ENCODE peak calls at places on chromosomes 11 and 22, in eight cellular contexts. One of them, this sample, is unnamed.

GRCh38 chr11:12110714-12111481 is 508 bp downstream of the MICAL2 start:
- DNase-seq in pancreas: peak; percentile 76
- DNase-seq in psoas muscle: peak; percentile 63
- DNase-seq in lower lobe of right lung: peak; percentile 70
- DNase-seq in mammary epithelial cell: peak; percentile 37
- DNase-seq in colonic mucosa: peak; percentile 58
- DNase-seq in heart right ventricle: peak; percentile 41
- DNase-seq in neural progenitor cell: peak; percentile 63
- DNase-seq in this sample: peak; percentile 19

GRCh38 chr11:126436209-126436608 is 80.7 kb downstream of the ST3GAL4 start:
- DNase-seq in colonic mucosa: no peak
- DNase-seq in mammary epithelial cell: no peak
- DNase-seq in pancreas: no peak
- DNase-seq in heart right ventricle: peak; percentile 39
- DNase-seq in psoas muscle: no peak
- DNase-seq in neural progenitor cell: no peak
- DNase-seq in lower lobe of right lung: no peak
- DNase-seq in this sample: no peak

GRCh38 chr11:73156114-73156513 is 14.0 kb upstream of the FCHSD2 start:
- DNase-seq in lower lobe of right lung: no peak
- DNase-seq in heart right ventricle: no peak
- DNase-seq in colonic mucosa: no peak
- DNase-seq in mammary epithelial cell: no peak
- DNase-seq in psoas muscle: no peak
- DNase-seq in neural progenitor cell: no peak
- DNase-seq in pancreas: no peak
- DNase-seq in this sample: no peak

GRCh38 chr11:128431931-128432330 is 155.4 kb downstream of the ETS1 start:
- DNase-seq in colonic mucosa: no peak
- DNase-seq in neural progenitor cell: no peak
- DNase-seq in psoas muscle: no peak
- DNase-seq in heart right ventricle: no peak
- DNase-seq in lower lobe of right lung: no peak
- DNase-seq in pancreas: no peak
- DNase-seq in mammary epithelial cell: no peak
- DNase-seq in this sample: no peak

GRCh38 chr22:37212174-37212906 is at the start of gene SSTR3:
- DNase-seq in pancreas: no peak
- DNase-seq in heart right ventricle: no peak
- DNase-seq in psoas muscle: peak; percentile 58
- DNase-seq in colonic mucosa: no peak
- DNase-seq in neural progenitor cell: peak; percentile 70
- DNase-seq in mammary epithelial cell: no peak
- DNase-seq in lower lobe of right lung: peak; percentile 32
- DNase-seq in this sample: no peak

GRCh38 chr11:78080818-78081495 is 1.3 kb upstream of the NDUFC2 start:
- DNase-seq in pancreas: no peak
- DNase-seq in heart right ventricle: no peak
- DNase-seq in colonic mucosa: no peak
- DNase-seq in mammary epithelial cell: peak; percentile 14
- DNase-seq in psoas muscle: no peak
- DNase-seq in lower lobe of right lung: no peak
- DNase-seq in neural progenitor cell: no peak
- DNase-seq in this sample: no peak

GRCh38 chr22:33666661-33667619 is 253.3 kb downstream of the LARGE1 start:
- DNase-seq in pancreas: no peak
- DNase-seq in colonic mucosa: peak; percentile 20
- DNase-seq in lower lobe of right lung: no peak
- DNase-seq in psoas muscle: no peak
- DNase-seq in heart right ventricle: no peak
- DNase-seq in mammary epithelial cell: no peak
- DNase-seq in neural progenitor cell: peak; percentile 50
- DNase-seq in this sample: no peak

GRCh38 chr11:57493507-57494503 is 21.7 kb downstream of the SLC43A1 start:
- DNase-seq in lower lobe of right lung: peak; percentile 81
- DNase-seq in colonic mucosa: peak; percentile 65
- DNase-seq in mammary epithelial cell: peak; percentile 51
- DNase-seq in pancreas: peak; percentile 92
- DNase-seq in heart right ventricle: peak; percentile 64
- DNase-seq in neural progenitor cell: peak; percentile 65
- DNase-seq in psoas muscle: peak; percentile 72
- DNase-seq in this sample: peak; percentile 74

GRCh38 chr11:116499396-116500001 is 273.3 kb downstream of the BUD13 start:
- DNase-seq in heart right ventricle: peak; percentile 54
- DNase-seq in pancreas: peak; percentile 82
- DNase-seq in colonic mucosa: peak; percentile 88
- DNase-seq in neural progenitor cell: peak; percentile 95
- DNase-seq in psoas muscle: peak; percentile 77
- DNase-seq in mammary epithelial cell: peak; percentile 33
- DNase-seq in lower lobe of right lung: peak; percentile 86
- DNase-seq in this sample: no peak

GRCh38 chr11:123430736-123431356 is 777 bp downstream of the GRAMD1B start:
- DNase-seq in heart right ventricle: peak; percentile 67
- DNase-seq in colonic mucosa: peak; percentile 59
- DNase-seq in mammary epithelial cell: peak; percentile 1
- DNase-seq in neural progenitor cell: peak; percentile 70
- DNase-seq in psoas muscle: peak; percentile 79
- DNase-seq in lower lobe of right lung: peak; percentile 91
- DNase-seq in pancreas: peak; percentile 72
- DNase-seq in this sample: peak; percentile 64

GRCh38 chr11:123429851-123430735 is at the start of gene GRAMD1B:
- DNase-seq in neural progenitor cell: peak; percentile 95
- DNase-seq in colonic mucosa: peak; percentile 38
- DNase-seq in psoas muscle: peak; percentile 63
- DNase-seq in pancreas: peak; percentile 57
- DNase-seq in lower lobe of right lung: peak; percentile 67
- DNase-seq in heart right ventricle: peak; percentile 62
- DNase-seq in mammary epithelial cell: no peak
- DNase-seq in this sample: peak; percentile 81

GRCh38 chr11:123428221-123428631 is 1.8 kb upstream of the GRAMD1B start:
- DNase-seq in lower lobe of right lung: no peak
- DNase-seq in heart right ventricle: no peak
- DNase-seq in psoas muscle: no peak
- DNase-seq in mammary epithelial cell: no peak
- DNase-seq in neural progenitor cell: no peak
- DNase-seq in colonic mucosa: no peak
- DNase-seq in pancreas: no peak
- DNase-seq in this sample: no peak

GRCh38 chr11:123431619-123432018 is 1.6 kb downstream of the GRAMD1B start:
- DNase-seq in heart right ventricle: no peak
- DNase-seq in mammary epithelial cell: no peak
- DNase-seq in lower lobe of right lung: no peak
- DNase-seq in psoas muscle: no peak
- DNase-seq in pancreas: no peak
- DNase-seq in neural progenitor cell: no peak
- DNase-seq in colonic mucosa: no peak
- DNase-seq in this sample: no peak

DNA sequence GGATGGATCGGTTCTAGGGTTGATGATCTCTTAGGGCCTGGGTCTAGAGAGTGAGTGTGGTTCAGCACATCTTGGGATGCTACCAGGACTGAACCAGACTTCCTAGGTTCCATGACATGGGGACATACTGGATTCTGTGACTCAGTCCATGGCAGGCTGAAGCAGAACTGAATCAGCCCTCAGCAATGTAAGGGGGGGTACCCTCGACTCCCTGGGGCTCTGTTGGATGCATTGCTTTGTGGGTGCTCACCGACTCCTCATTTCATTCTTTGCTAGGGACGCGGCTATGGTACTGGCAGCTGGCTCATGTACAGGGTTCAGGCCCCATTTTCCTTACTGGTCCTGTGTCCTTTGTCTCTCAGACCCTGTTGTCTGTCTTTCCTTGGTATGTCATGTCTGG is 733 bp upstream of the GRAMD1B start:
- DNase-seq in mammary epithelial cell: no peak
- DNase-seq in colonic mucosa: no peak
- DNase-seq in heart right ventricle: no peak
- DNase-seq in neural progenitor cell: no peak
- DNase-seq in psoas muscle: no peak
- DNase-seq in pancreas: no peak
- DNase-seq in lower lobe of right lung: no peak
- DNase-seq in this sample: no peak
- H3K4me3 ChIP-seq in mammary epithelial cell: no peak overlapping the region
- H3K4me3 ChIP-seq in colonic mucosa: no peak overlapping the region
- H3K4me3 ChIP-seq in heart right ventricle: no peak overlapping the region
- H3K4me3 ChIP-seq in neural progenitor cell: peak overlapping the region; percentile 90
- H3K4me3 ChIP-seq in psoas muscle: peak overlapping the region; percentile 82
- H3K4me3 ChIP-seq in pancreas: no peak overlapping the region
- H3K4me3 ChIP-seq in lower lobe of right lung: no peak overlapping the region
- H3K4me3 ChIP-seq in this sample: peak overlapping the region; percentile 84

GRCh38 chr22:40966683-40967082 is 15.5 kb downstream of the RBX1 start:
- DNase-seq in colonic mucosa: no peak
- DNase-seq in heart right ventricle: no peak
- DNase-seq in lower lobe of right lung: peak; percentile 31
- DNase-seq in pancreas: no peak
- DNase-seq in psoas muscle: no peak
- DNase-seq in neural progenitor cell: no peak
- DNase-seq in mammary epithelial cell: no peak
- DNase-seq in this sample: no peak

GRCh38 chr22:40960137-40960536 is 9.0 kb downstream of the RBX1 start:
- DNase-seq in pancreas: no peak
- DNase-seq in psoas muscle: no peak
- DNase-seq in neural progenitor cell: no peak
- DNase-seq in colonic mucosa: no peak
- DNase-seq in mammary epithelial cell: no peak
- DNase-seq in lower lobe of right lung: no peak
- DNase-seq in heart right ventricle: no peak
- DNase-seq in this sample: no peak

GRCh38 chr22:40967120-40967760 is 16.1 kb downstream of the RBX1 start:
- DNase-seq in lower lobe of right lung: peak; percentile 43
- DNase-seq in colonic mucosa: no peak
- DNase-seq in heart right ventricle: no peak
- DNase-seq in psoas muscle: no peak
- DNase-seq in mammary epithelial cell: no peak
- DNase-seq in pancreas: no peak
- DNase-seq in neural progenitor cell: no peak
- DNase-seq in this sample: no peak

DNA sequence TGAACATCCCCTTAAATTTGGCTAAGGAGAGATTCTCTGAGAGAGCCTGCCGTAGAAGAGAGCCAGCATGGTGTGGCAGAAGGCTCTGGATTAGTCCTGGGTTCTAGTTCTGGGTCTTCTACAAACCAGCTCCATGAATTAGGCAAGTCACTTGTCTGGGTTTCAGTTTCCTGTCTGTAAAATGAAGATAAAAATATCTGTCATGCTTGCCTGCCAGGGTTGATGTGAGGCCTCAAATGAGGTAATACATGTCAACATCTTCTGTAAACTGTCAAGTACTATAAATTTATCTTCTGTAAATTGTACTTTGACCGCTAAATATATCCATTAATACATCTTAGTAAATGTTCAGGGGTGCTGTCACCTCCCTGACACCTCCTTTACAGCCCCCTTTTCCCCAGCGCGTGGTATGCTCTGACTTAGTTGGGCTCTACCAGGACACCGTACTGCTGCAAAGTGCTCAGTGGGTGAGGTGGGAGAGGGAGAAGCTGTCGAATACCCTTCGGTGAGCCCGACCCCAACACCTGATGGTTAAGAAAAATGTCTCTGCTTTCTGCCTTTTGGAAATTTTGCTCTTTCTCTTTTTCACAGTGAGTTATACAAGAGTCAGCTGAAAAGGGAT is 14.9 kb downstream of the RBX1 start:
- DNase-seq in lower lobe of right lung: peak; percentile 14
- DNase-seq in heart right ventricle: no peak
- DNase-seq in mammary epithelial cell: no peak
- DNase-seq in neural progenitor cell: no peak
- DNase-seq in pancreas: no peak
- DNase-seq in psoas muscle: no peak
- DNase-seq in colonic mucosa: no peak
- DNase-seq in this sample: no peak
- H3K4me1 ChIP-seq in lower lobe of right lung: peaks cover 19% of the 10 kb centered on the region
- H3K4me1 ChIP-seq in heart right ventricle: peaks cover 3% of the 10 kb centered on the region
- H3K4me1 ChIP-seq in mammary epithelial cell: no peaks in the 10 kb centered on the region
- H3K4me1 ChIP-seq in neural progenitor cell: no peaks in the 10 kb centered on the region
- H3K4me1 ChIP-seq in pancreas: no peaks in the 10 kb centered on the region
- H3K4me1 ChIP-seq in psoas muscle: peaks cover 14% of the 10 kb centered on the region
- H3K4me1 ChIP-seq in colonic mucosa: no peaks in the 10 kb centered on the region
- H3K4me1 ChIP-seq in this sample: no peaks in the 10 kb centered on the region

GRCh38 chr11:26916805-26917204 is 77.1 kb upstream of the FIBIN start:
- DNase-seq in colonic mucosa: no peak
- DNase-seq in neural progenitor cell: no peak
- DNase-seq in psoas muscle: no peak
- DNase-seq in lower lobe of right lung: no peak
- DNase-seq in mammary epithelial cell: no peak
- DNase-seq in heart right ventricle: no peak
- DNase-seq in pancreas: no peak
- DNase-seq in this sample: no peak

GRCh38 chr11:26909429-26910009 is 84.4 kb upstream of the FIBIN start:
- DNase-seq in psoas muscle: no peak
- DNase-seq in heart right ventricle: no peak
- DNase-seq in lower lobe of right lung: no peak
- DNase-seq in neural progenitor cell: no peak
- DNase-seq in colonic mucosa: no peak
- DNase-seq in pancreas: no peak
- DNase-seq in mammary epithelial cell: no peak
- DNase-seq in this sample: no peak

GRCh38 chr11:26910192-26910591 is 83.7 kb upstream of the FIBIN start:
- DNase-seq in heart right ventricle: no peak
- DNase-seq in neural progenitor cell: no peak
- DNase-seq in lower lobe of right lung: no peak
- DNase-seq in psoas muscle: no peak
- DNase-seq in colonic mucosa: no peak
- DNase-seq in pancreas: no peak
- DNase-seq in mammary epithelial cell: no peak
- DNase-seq in this sample: no peak

DNA sequence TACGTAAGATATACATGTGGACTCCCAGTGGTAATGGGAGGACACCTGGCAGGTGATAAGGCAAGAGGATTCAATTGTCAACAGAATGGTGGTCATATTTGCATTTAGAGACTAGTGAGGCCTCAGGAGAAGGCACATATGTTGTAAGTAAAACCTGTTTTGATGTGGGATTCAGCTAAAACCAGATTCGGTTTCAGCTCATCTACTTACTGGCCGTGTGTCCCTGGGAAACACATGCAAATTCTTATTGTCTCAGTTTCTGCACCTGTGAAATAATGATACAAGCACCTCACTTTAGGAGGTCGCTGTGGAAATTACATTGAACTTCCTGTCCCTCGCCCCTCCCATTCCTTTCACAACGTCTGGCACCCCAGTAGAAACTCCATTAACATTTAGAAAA is 78.9 kb upstream of the FIBIN start:
- DNase-seq in colonic mucosa: no peak
- DNase-seq in pancreas: no peak
- DNase-seq in heart right ventricle: no peak
- DNase-seq in mammary epithelial cell: no peak
- DNase-seq in neural progenitor cell: no peak
- DNase-seq in lower lobe of right lung: no peak
- DNase-seq in psoas muscle: no peak
- DNase-seq in this sample: no peak
- H3K27me3 ChIP-seq in colonic mucosa: no peaks in the 10 kb centered on the region
- H3K27me3 ChIP-seq in pancreas: no peaks in the 10 kb centered on the region
- H3K27me3 ChIP-seq in heart right ventricle: no peaks in the 10 kb centered on the region
- H3K27me3 ChIP-seq in mammary epithelial cell: no peaks in the 10 kb centered on the region
- H3K27me3 ChIP-seq in neural progenitor cell: no peaks in the 10 kb centered on the region
- H3K27me3 ChIP-seq in lower lobe of right lung: no peaks in the 10 kb centered on the region
- H3K27me3 ChIP-seq in psoas muscle: no peaks in the 10 kb centered on the region
- H3K27me3 ChIP-seq in this sample: no peaks in the 10 kb centered on the region

DNA sequence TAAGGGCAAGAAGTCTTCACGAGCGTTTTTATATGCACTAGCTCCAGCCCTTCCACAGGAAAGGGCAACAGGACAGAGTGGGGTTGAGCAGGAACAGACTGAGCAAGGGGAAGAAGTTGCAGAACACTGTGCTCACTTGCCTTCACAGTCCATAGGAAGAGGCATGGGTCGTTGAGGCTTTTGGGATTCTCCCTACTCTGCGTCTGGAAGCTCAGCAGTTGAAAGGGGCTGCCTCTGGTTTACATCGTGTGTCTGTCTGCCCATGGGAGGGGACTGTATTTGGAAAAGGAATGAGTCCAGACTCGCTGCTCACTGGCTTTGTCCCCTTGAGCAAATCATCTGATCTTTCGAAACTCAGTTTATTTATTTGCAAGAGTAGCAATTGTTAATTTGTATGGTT is 1.1 kb upstream of the PDGFD start:
- DNase-seq in lower lobe of right lung: no peak
- DNase-seq in pancreas: no peak
- DNase-seq in neural progenitor cell: peak; percentile 2
- DNase-seq in mammary epithelial cell: no peak
- DNase-seq in heart right ventricle: no peak
- DNase-seq in colonic mucosa: no peak
- DNase-seq in psoas muscle: no peak
- DNase-seq in this sample: no peak
- H3K4me3 ChIP-seq in lower lobe of right lung: no peak overlapping the region
- H3K4me3 ChIP-seq in pancreas: no peak overlapping the region
- H3K4me3 ChIP-seq in neural progenitor cell: no peak overlapping the region
- H3K4me3 ChIP-seq in mammary epithelial cell: no peak overlapping the region
- H3K4me3 ChIP-seq in heart right ventricle: no peak overlapping the region
- H3K4me3 ChIP-seq in colonic mucosa: no peak overlapping the region
- H3K4me3 ChIP-seq in psoas muscle: no peak overlapping the region
- H3K4me3 ChIP-seq in this sample: no peak overlapping the region

This sample was measured in CD4-positive, alpha-beta memory T cell.